ENCODE peak calls at places on chromosomes 11 and 22, in seven cellular contexts. Q is cardiac muscle cell, N is endodermal cell, X is thoracic aorta, I is lower leg skin, M is A549, S is astrocyte of the cerebellum. L is an unnamed sample.

GRCh38 chr11:123570939-123571590 is 83.4 kb downstream of the SCN3B start:
- DNase-seq in Q (no peak), N (no peak), X (no peak), I (no peak), M (no peak), S (no peak), L (no peak)

GRCh38 chr22:38718414-38718813 is 12.7 kb downstream of the GTPBP1 start:
- DNase-seq in Q (peak), N (peak), X (peak), I (no peak), M (peak), S (no peak), L (peak)

GRCh38 chr11:116052603-116053537 is 548.7 kb upstream of the CADM1 start:
- DNase-seq in Q (no peak), N (no peak), X (no peak), I (no peak), M (no peak), S (no peak), L (no peak)

GRCh38 chr11:86676533-86677154 is 4.2 kb upstream of the ME3 start:
- DNase-seq in Q (peak), N (peak), X (no peak), I (no peak), M (no peak), S (no peak), L (peak)

GRCh38 chr11:94784884-94785283 is 16.7 kb downstream of the AMOTL1 start:
- DNase-seq in Q (no peak), N (no peak), X (no peak), I (no peak), M (no peak), S (no peak), L (no peak)

GRCh38 chr22:39943366-39943765 is 16.8 kb upstream of the TMA7B start:
- DNase-seq in Q (no peak), N (peak), X (no peak), I (no peak), M (no peak), S (no peak), L (no peak)

GRCh38 chr11:36594316-36594989 is at the start of gene IFTAP:
- DNase-seq in Q (peak), N (peak), X (peak), I (peak), M (peak), S (peak), L (peak)

GRCh38 chr11:5600374-5600851 is 4.0 kb downstream of the TRIM6 start:
- DNase-seq in Q (peak), N (peak), X (no peak), I (peak), M (peak), S (peak), L (peak)

GRCh38 chr11:74870485-74870884 is 78.4 kb downstream of the XRRA1 start:
- DNase-seq in Q (peak), N (peak), X (no peak), I (no peak), M (peak), S (peak), L (peak)

GRCh38 chr11:68328374-68329091 is 16.1 kb downstream of the LRP5 start:
- DNase-seq in Q (peak), N (peak), X (no peak), I (no peak), M (no peak), S (no peak), L (peak)

GRCh38 chr11:72223615-72224586 is 666 bp upstream of the INPPL1 start:
- DNase-seq in Q (peak), N (peak), X (no peak), I (peak), M (no peak), S (peak), L (peak)

GRCh38 chr11:75249704-75250103 is 9.1 kb downstream of the TPBGL start:
- DNase-seq in Q (no peak), N (peak), X (no peak), I (peak), M (no peak), S (no peak), L (no peak)

GRCh38 chr11:77089004-77089545 is 13.6 kb upstream of the OMP start:
- DNase-seq in Q (no peak), N (no peak), X (no peak), I (no peak), M (no peak), S (no peak), L (no peak)

GRCh38 chr22:43837666-43838065 is 24.6 kb downstream of the SULT4A1 start:
- DNase-seq in Q (peak), N (no peak), X (no peak), I (no peak), M (no peak), S (no peak), L (no peak)

GRCh38 chr11:126839496-126839895 is 161.1 kb downstream of the KIRREL3 start:
- DNase-seq in Q (peak), N (peak), X (no peak), I (no peak), M (no peak), S (no peak), L (no peak)

GRCh38 chr11:129945377-129945776 is 50.0 kb upstream of the NFRKB start:
- DNase-seq in Q (no peak), N (no peak), X (no peak), I (no peak), M (no peak), S (no peak), L (no peak)

GRCh38 chr11:65662247-65662801 is 392 bp downstream of the RELA start:
- DNase-seq in Q (peak), N (no peak), X (no peak), I (no peak), M (no peak), S (no peak), L (no peak)

GRCh38 chr11:61578819-61579218 is 2.1 kb downstream of the SYT7 start:
- DNase-seq in Q (no peak), N (no peak), X (no peak), I (no peak), M (no peak), S (no peak), L (no peak)

GRCh38 chr11:28697920-28698827 is 590.0 kb downstream of the METTL15 start:
- DNase-seq in Q (peak), N (peak), X (no peak), I (peak), M (peak), S (peak), L (peak)

GRCh38 chr22:26669060-26669481 is 11.7 kb downstream of the MIAT start:
- DNase-seq in Q (no peak), N (peak), X (no peak), I (no peak), M (no peak), S (no peak), L (peak)

GRCh38 chr22:25930710-25931353 is 188.8 kb downstream of the MYO18B start:
- DNase-seq in Q (no peak), N (peak), X (no peak), I (peak), M (no peak), S (no peak), L (no peak)

GRCh38 chr11:124586247-124586860 is 16.6 kb downstream of the OR8A1 start:
- DNase-seq in Q (peak), N (peak), X (no peak), I (no peak), M (peak), S (peak), L (peak)

GRCh38 chr22:31538815-31539214 is 42.5 kb downstream of the SFI1 start:
- DNase-seq in Q (no peak), N (no peak), X (no peak), I (peak), M (no peak), S (no peak), L (no peak)

GRCh38 chr11:126132319-126132718 is 69.7 kb upstream of the CDON start:
- DNase-seq in Q (no peak), N (peak), X (no peak), I (no peak), M (no peak), S (peak), L (peak)

GRCh38 chr11:26201411-26201810 is 130.5 kb upstream of the ANO3 start:
- DNase-seq in Q (no peak), N (no peak), X (no peak), I (no peak), M (no peak), S (no peak), L (peak)

GRCh38 chr11:12143461-12144258 is 33.3 kb downstream of the MICAL2 start:
- DNase-seq in Q (peak), N (no peak), X (no peak), I (no peak), M (no peak), S (no peak), L (peak)

GRCh38 chr11:115215694-115216615 is 288.3 kb downstream of the CADM1 start:
- DNase-seq in Q (no peak), N (peak), X (no peak), I (no peak), M (peak), S (no peak), L (no peak)

GRCh38 chr11:66619080-66619554 is 2.7 kb downstream of the RBM14 start:
- DNase-seq in Q (peak), N (no peak), X (no peak), I (no peak), M (no peak), S (no peak), L (peak)

GRCh38 chr11:10605941-10606381 is 37.5 kb upstream of the LYVE1 start:
- DNase-seq in Q (peak), N (peak), X (no peak), I (no peak), M (no peak), S (no peak), L (peak)

GRCh38 chr22:25077964-25078363 is 121.7 kb upstream of the CRYBB3 start:
- DNase-seq in Q (no peak), N (no peak), X (no peak), I (no peak), M (no peak), S (no peak), L (no peak)

GRCh38 chr22:40434101-40434500 is 63.7 kb downstream of the SGSM3 start:
- DNase-seq in Q (no peak), N (no peak), X (no peak), I (no peak), M (no peak), S (no peak), L (no peak)

GRCh38 chr11:68215087-68215445 is 2.0 kb upstream of the KMT5B start:
- DNase-seq in Q (no peak), N (peak), X (no peak), I (no peak), M (no peak), S (no peak), L (no peak)

GRCh38 chr11:8025816-8026215 is 38.7 kb downstream of the EIF3F start:
- DNase-seq in Q (peak), N (no peak), X (no peak), I (no peak), M (no peak), S (peak), L (peak)

GRCh38 chr11:8025123-8025522 is 38.0 kb downstream of the EIF3F start:
- DNase-seq in Q (no peak), N (no peak), X (no peak), I (peak), M (no peak), S (no peak), L (no peak)

GRCh38 chr11:8021920-8022319 is 34.8 kb downstream of the EIF3F start:
- DNase-seq in Q (no peak), N (no peak), X (no peak), I (no peak), M (no peak), S (no peak), L (no peak)

GRCh38 chr11:8023831-8024555 is 36.9 kb downstream of the EIF3F start:
- DNase-seq in Q (peak), N (no peak), X (no peak), I (peak), M (no peak), S (no peak), L (no peak)

GRCh38 chr11:8022876-8023275 is 35.7 kb downstream of the EIF3F start:
- DNase-seq in Q (no peak), N (no peak), X (no peak), I (peak), M (no peak), S (no peak), L (no peak)
- H3K4me3 ChIP-seq in Q (no peak), N (no peak), X (no peak), I (no peak), M (no peak), S (no peak), L (no peak)

DNA sequence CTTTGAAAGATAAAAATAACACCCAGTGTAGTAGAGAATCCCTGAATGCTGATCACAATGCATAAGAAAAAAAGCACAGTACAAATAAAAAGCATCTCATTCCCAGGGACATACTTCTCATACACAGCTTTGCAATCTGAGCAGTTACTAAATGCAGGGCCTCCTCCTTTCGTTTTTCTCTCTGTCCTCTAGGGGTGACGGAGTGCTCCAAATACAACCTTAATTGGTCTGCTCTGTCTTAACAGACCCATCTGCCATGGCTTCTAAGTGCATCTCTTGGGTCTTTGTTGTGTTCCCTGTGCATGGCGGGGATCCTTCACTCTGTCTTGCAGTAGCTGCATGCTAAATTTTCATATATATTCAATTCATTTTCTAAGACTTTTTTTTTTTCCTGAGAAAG is 1114.2 kb upstream of the RAG2 start:
- DNase-seq in Q (peak), N (peak), X (no peak), I (no peak), M (no peak), S (no peak), L (peak)
- TF ChIP-seq CTCF in Q (peak), N (peak), X (no peak), I (no peak), M (no peak), S (peak), L (peak)

GRCh38 chr22:28112130-28112529 is 193.1 kb upstream of the PITPNB start:
- DNase-seq in Q (no peak), N (no peak), X (no peak), I (no peak), M (no peak), S (no peak), L (no peak)

GRCh38 chr22:28115426-28115825 is 196.4 kb upstream of the PITPNB start:
- DNase-seq in Q (no peak), N (no peak), X (no peak), I (no peak), M (no peak), S (no peak), L (no peak)

GRCh38 chr22:28116261-28116673 is 197.2 kb upstream of the PITPNB start:
- DNase-seq in Q (peak), N (peak), X (peak), I (peak), M (no peak), S (peak), L (peak)

GRCh38 chr22:28111501-28111900 is 192.4 kb upstream of the PITPNB start:
- DNase-seq in Q (no peak), N (no peak), X (no peak), I (no peak), M (no peak), S (no peak), L (no peak)

DNA sequence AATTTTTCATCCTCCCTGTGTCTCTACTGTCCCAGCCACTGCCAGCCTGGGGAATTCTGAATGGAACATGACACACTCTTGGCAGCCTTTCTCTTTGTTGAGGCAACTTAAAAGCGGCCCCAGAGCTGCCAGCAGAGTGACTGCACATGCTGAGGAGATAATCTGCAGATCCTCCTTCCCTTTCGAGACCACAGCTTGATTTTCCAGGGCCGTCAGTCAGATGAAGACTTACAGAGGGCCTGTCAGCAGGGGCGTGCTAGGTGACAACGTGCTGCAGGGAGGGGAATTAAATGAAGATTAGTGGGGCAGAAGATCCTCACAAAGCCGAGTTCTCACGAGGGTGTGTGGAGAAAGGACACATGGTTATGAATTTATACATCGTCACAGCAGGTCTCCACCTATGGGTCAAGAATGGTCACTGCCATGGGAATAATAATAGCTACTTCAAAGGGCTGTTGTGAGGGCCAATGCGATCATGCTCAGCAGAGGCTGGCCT is 193.5 kb upstream of the PITPNB start:
- DNase-seq in Q (peak), N (peak), X (peak), I (peak), M (no peak), S (no peak), L (peak)
- H3K4me3 ChIP-seq in Q (no peak), N (no peak), X (no peak), I (no peak), M (no peak), S (no peak), L (no peak)

DNA sequence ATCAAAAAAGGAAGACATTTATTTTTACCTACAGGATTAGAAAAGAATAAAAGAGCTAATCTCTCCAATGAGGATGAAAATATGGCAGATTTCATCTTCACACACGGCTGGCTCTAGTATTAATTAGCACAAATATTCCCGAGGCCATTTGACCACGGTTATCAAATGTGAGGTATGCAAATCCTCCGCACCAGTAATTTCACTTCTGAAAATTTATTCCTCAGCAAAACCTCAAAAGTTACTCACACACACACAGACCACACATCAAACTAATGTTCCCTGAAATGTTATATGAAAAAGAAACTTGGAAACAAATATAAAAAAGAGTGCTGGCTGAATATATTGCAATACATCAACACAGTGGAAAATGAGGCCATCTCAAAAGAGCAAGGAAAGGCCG is 32.8 kb downstream of the CELSR1 start:
- DNase-seq in Q (no peak), N (no peak), X (no peak), I (no peak), M (no peak), S (peak), L (no peak)
- TF ChIP-seq CTCF in Q (no peak), N (no peak), X (no peak), I (no peak), M (no peak), S (no peak), L (no peak)

DNA sequence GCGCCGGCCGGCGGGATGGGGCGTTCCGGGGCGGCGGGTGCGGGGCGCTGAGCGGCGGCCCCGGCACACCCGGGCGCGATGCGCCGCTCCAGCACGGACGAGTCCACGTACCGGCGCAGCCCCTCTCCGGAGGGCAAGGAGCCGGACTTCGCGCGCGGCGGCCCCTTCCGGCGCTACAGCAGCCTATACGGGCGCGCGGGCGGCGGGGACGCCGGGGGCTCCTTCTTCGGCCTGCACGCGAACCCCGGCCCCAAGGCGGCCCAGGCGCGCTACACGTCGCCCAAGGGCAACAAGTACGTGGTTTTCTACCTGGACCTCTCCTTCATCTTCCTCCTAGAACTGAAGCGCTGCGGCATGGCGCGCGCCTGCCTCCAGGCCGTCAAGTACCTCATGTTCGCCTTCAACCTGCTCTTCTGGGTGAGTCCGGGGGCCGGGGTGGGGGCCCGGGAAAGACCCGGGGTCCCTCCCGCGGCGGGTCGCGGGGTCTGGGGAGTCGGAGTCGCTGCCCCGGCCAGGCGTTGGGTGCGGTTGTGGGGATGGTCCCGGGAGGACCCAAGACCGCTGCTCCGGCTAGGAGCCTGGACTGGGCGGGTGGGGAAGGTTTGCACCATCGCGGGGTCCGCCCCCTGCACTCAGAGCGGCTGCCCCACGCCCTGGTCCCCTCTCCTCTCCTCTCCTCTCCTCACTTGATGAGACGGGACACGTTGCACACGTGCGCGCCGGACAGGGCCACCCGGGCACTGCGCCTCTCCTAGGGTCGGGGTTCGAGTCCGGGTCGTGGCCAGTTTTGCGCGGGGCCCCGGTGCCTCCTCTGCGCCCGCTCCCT is 7.5 kb downstream of the TSPAN4 start:
- DNase-seq in Q (no peak), N (peak), X (no peak), I (no peak), M (no peak), S (no peak), L (no peak)
- H3K4me3 ChIP-seq in Q (peak), N (peak), X (peak), I (no peak), M (no peak), S (peak), L (peak)

GRCh38 chr11:118610220-118610772 is 2.9 kb downstream of the PHLDB1 start:
- DNase-seq in Q (no peak), N (peak), X (no peak), I (peak), M (no peak), S (no peak), L (no peak)
- TF ChIP-seq CTCF in Q (no peak), N (no peak), X (no peak), I (no peak), M (no peak), S (no peak), L (no peak)

DNA sequence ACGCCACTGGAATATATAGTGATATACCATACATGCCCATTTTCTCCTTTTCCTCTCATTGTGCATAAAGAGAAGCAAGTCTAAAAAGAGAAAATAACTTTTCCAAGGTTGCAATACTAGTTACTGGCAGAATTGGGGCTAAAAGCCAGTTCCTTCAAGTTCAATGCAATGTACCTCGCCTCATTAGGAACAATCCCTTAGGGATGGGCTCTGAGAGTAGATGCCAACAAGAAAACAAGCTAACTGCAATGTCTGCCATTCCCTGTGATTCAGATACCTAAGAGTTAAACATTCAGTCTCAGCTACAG is 114.3 kb downstream of the RBFOX2 start:
- DNase-seq in Q (no peak), N (no peak), X (no peak), I (no peak), M (no peak), S (no peak), L (no peak)
- H3K4me3 ChIP-seq in Q (no peak), N (peak), X (peak), I (no peak), M (peak), S (peak), L (peak)